ENCODE peak calls at places on chromosome 5, in eight cellular contexts. J, A, B, K, H, S, G and D are unnamed samples. For H3K36me3, the result is how much of the 10 kb centered on the place peaks cover.

GRCh38 chr5:10913846-10914245 is 152.8 kb upstream of the DAP start:
- DNase-seq in J (no peak), H (peak), G (no peak), B (no peak), A (no peak), S (no peak), K (peak), D (peak)

GRCh38 chr5:73436535-73437125 is 11.9 kb downstream of the FOXD1 start:
- DNase-seq in B (no peak), J (no peak), K (no peak), G (no peak), A (no peak), S (no peak), H (no peak), D (no peak)

GRCh38 chr5:35284364-35284763 is 54.1 kb upstream of the PRLR start:
- DNase-seq in K (no peak), S (no peak), H (no peak), G (no peak), A (no peak), B (no peak), J (no peak), D (no peak)

GRCh38 chr5:126446498-126447224 is 23.5 kb downstream of the GRAMD2B start:
- DNase-seq in B (no peak), G (no peak), A (no peak), H (peak), J (no peak), S (no peak), K (peak), D (peak)

GRCh38 chr5:77679791-77680190 is 41.3 kb upstream of the OTP start:
- DNase-seq in S (no peak), K (no peak), H (peak), B (no peak), A (no peak), J (no peak), G (no peak), D (peak)

GRCh38 chr5:15501057-15501791 is 1.2 kb downstream of the FBXL7 start:
- DNase-seq in A (no peak), S (no peak), K (no peak), J (peak), H (peak), G (peak), B (peak), D (no peak)

GRCh38 chr5:112682621-112683061 is 55.0 kb upstream of the APC start:
- DNase-seq in B (no peak), G (no peak), A (no peak), K (no peak), J (no peak), S (no peak), H (no peak), D (no peak)

GRCh38 chr5:180332051-180332517 is 21.1 kb downstream of the GFPT2 start:
- DNase-seq in J (no peak), A (no peak), K (no peak), S (no peak), B (no peak), H (no peak), G (no peak), D (no peak)

GRCh38 chr5:170479484-170479883 is 24.3 kb upstream of the KCNIP1 start:
- DNase-seq in K (no peak), J (no peak), A (no peak), G (no peak), H (peak), B (no peak), S (no peak), D (no peak)

GRCh38 chr5:154485850-154486426 is 7.9 kb upstream of the HAND1 start:
- DNase-seq in B (no peak), G (no peak), A (no peak), H (no peak), K (no peak), J (no peak), S (no peak), D (no peak)

GRCh38 chr5:78295035-78295961 is 800 bp upstream of the AP3B1 start:
- DNase-seq in J (no peak), K (no peak), G (peak), H (no peak), S (peak), A (peak), B (peak), D (no peak)

GRCh38 chr5:32542216-32543059 is 42.9 kb upstream of the SUB1 start:
- DNase-seq in H (peak), J (no peak), B (no peak), K (no peak), G (no peak), A (no peak), S (peak), D (no peak)

GRCh38 chr5:144361406-144361805 is 190.7 kb downstream of the KCTD16 start:
- DNase-seq in A (no peak), J (no peak), G (no peak), K (no peak), B (no peak), H (no peak), S (no peak), D (no peak)

GRCh38 chr5:55096860-55097259 is 5.6 kb upstream of the GZMA start:
- DNase-seq in B (no peak), K (no peak), S (no peak), G (no peak), J (no peak), A (no peak), H (no peak), D (no peak)

GRCh38 chr5:129857124-129857523 is 47.1 kb upstream of the CHSY3 start:
- DNase-seq in A (no peak), J (no peak), B (no peak), H (no peak), K (no peak), G (no peak), S (no peak), D (no peak)

GRCh38 chr5:160071521-160072299 is 47.5 kb downstream of the PWWP2A start:
- DNase-seq in B (no peak), K (no peak), G (no peak), S (no peak), J (no peak), H (no peak), A (no peak), D (no peak)

GRCh38 chr5:91135475-91136248 is 247.5 kb downstream of the ARRDC3 start:
- DNase-seq in S (no peak), B (no peak), H (no peak), J (no peak), K (no peak), G (no peak), A (no peak), D (no peak)

GRCh38 chr5:75567710-75568109 is 43.5 kb upstream of the ANKDD1B start:
- DNase-seq in A (no peak), B (no peak), H (peak), S (peak), G (no peak), J (no peak), K (no peak), D (no peak)

GRCh38 chr5:54639621-54640020 is 122.1 kb downstream of the SNX18 start:
- DNase-seq in A (no peak), B (no peak), J (no peak), H (no peak), K (no peak), G (no peak), S (no peak), D (no peak)

GRCh38 chr5:88829053-88829452 is 53.9 kb downstream of the MEF2C start:
- DNase-seq in G (no peak), B (no peak), S (no peak), J (peak), K (no peak), H (peak), A (no peak), D (no peak)

GRCh38 chr5:1447772-1448361 is 2.6 kb upstream of the SLC6A3 start:
- DNase-seq in K (no peak), S (no peak), H (no peak), G (no peak), J (no peak), B (no peak), A (peak), D (no peak)

GRCh38 chr5:170920196-170920595 is 58.4 kb downstream of the RANBP17 start:
- DNase-seq in S (no peak), G (no peak), H (no peak), K (no peak), B (no peak), J (no peak), A (no peak), D (no peak)

GRCh38 chr5:51382508-51382758 is 815 bp upstream of the ISL1 start:
- DNase-seq in S (no peak), K (no peak), J (no peak), B (no peak), A (no peak), G (no peak), H (no peak), D (no peak)

GRCh38 chr5:74094779-74095108 is 468.7 kb downstream of the ARHGEF28 start:
- DNase-seq in H (no peak), S (no peak), J (peak), B (no peak), K (no peak), A (no peak), G (no peak), D (no peak)

GRCh38 chr5:19001054-19001453 is 986.9 kb downstream of the CDH18 start:
- DNase-seq in S (no peak), G (no peak), H (no peak), J (no peak), K (no peak), B (no peak), A (no peak), D (no peak)

GRCh38 chr5:31809037-31809910 is 170.3 kb downstream of the PDZD2 start:
- DNase-seq in A (peak), S (no peak), G (peak), B (peak), H (peak), J (peak), K (no peak), D (no peak)

GRCh38 chr5:180156141-180156540 is 52.9 kb downstream of the RASGEF1C start:
- DNase-seq in B (no peak), A (peak), G (no peak), S (no peak), J (no peak), H (no peak), K (no peak), D (no peak)

GRCh38 chr5:139481122-139481533 is 1.4 kb downstream of the STING1 start:
- DNase-seq in J (no peak), A (no peak), K (no peak), S (no peak), G (no peak), H (no peak), B (peak), D (no peak)

GRCh38 chr5:90022002-90022710 is 387.4 kb downstream of the CETN3 start:
- DNase-seq in S (no peak), A (no peak), K (no peak), G (no peak), H (peak), B (no peak), J (no peak), D (no peak)
- H3K4me3 ChIP-seq in S (no peak), A (no peak), K (no peak), G (no peak), H (no peak), B (no peak), J (no peak), D (no peak)

GRCh38 chr5:66164044-66164790 is 20.1 kb downstream of the SREK1 start:
- DNase-seq in H (no peak), K (no peak), B (no peak), G (no peak), S (no peak), A (no peak), J (no peak), D (peak)
- H3K36me3 ChIP-seq in H (under half), K (under half), B (under half), G (under half), S (under half), A (under half), J (under half), D (under half)

DNA sequence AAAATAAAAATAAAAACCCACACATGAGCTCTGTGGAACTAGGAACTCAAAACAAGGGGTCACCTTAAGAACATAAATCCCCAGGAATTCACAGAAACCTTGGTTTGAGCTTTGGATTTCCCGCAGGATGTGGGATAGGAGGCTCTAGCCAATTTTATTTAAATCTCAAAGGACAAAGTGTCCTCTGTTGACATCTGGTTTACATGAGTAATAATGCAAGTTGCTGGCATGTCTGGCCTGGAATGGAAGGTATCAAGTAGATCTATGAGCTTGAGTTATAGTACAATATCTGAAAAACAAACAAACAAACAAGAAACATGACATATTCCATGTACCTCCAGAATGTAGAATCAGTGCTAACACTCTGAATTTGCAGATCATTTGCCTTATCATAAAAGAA is 94.2 kb upstream of the SLIT3 start:
- DNase-seq in G (no peak), S (no peak), J (no peak), B (no peak), H (no peak), K (no peak), A (no peak), D (no peak)
- H3K4me3 ChIP-seq in G (no peak), S (no peak), J (no peak), B (no peak), H (no peak), K (no peak), A (no peak), D (no peak)

GRCh38 chr5:140548300-140548688 is 832 bp downstream of the EIF4EBP3 start:
- DNase-seq in G (no peak), B (no peak), A (peak), S (no peak), J (peak), K (no peak), H (no peak), D (no peak)
- H3K36me3 ChIP-seq in G (under half), B (under half), A (under half), S (under half), J (under half), K (under half), H (under half), D (under half)